ENCODE peak calls at places on chromosome 14, in four cellular contexts. P, Q, D and K are unnamed samples.

GRCh38 chr14:104054222-104054905 is 31.1 kb upstream of the ASPG start:
- DNase-seq in P (no peak), D (no peak), Q (no peak), K (no peak)

GRCh38 chr14:94390372-94391086 is 2.1 kb upstream of the SERPINA1 start:
- DNase-seq in D (peak), Q (no peak), P (no peak), K (no peak)

GRCh38 chr14:99258341-99258781 is 13.6 kb downstream of the BCL11B start:
- DNase-seq in P (no peak), D (no peak), Q (no peak), K (no peak)

GRCh38 chr14:72463291-72463866 is 430.5 kb downstream of the DPF3 start:
- DNase-seq in P (peak), D (no peak), Q (no peak), K (no peak)

GRCh38 chr14:58963873-58964597 is 224.4 kb upstream of the DAAM1 start:
- DNase-seq in P (no peak), Q (no peak), D (no peak), K (no peak)

GRCh38 chr14:61668267-61668666 is 27.0 kb upstream of the HIF1A start:
- DNase-seq in D (no peak), P (no peak), Q (no peak), K (no peak)

GRCh38 chr14:37116933-37117844 is 55.2 kb downstream of the SLC25A21 start:
- DNase-seq in Q (peak), P (peak), D (no peak), K (peak)

GRCh38 chr14:58607131-58607531 is 30.6 kb upstream of the DACT1 start:
- DNase-seq in D (no peak), Q (no peak), P (no peak), K (no peak)

GRCh38 chr14:46973295-46973694 is 321.7 kb upstream of the RPL10L start:
- DNase-seq in P (no peak), D (no peak), Q (no peak), K (no peak)

GRCh38 chr14:70716483-70716882 is 74.8 kb downstream of the TTC9 start:
- DNase-seq in D (no peak), P (no peak), Q (no peak), K (no peak)

GRCh38 chr14:69263771-69264170 is 3.8 kb downstream of the GALNT16 start:
- DNase-seq in Q (no peak), P (no peak), D (no peak), K (no peak)

GRCh38 chr14:54450535-54450934 is 9.4 kb upstream of the CNIH1 start:
- DNase-seq in P (no peak), D (peak), Q (no peak), K (no peak)

GRCh38 chr14:25004389-25004809 is 45.5 kb downstream of the STXBP6 start:
- DNase-seq in P (no peak), Q (no peak), D (no peak), K (no peak)

GRCh38 chr14:24436355-24437019 is 6.1 kb downstream of the SDR39U1 start:
- DNase-seq in P (peak), D (no peak), Q (no peak), K (peak)

GRCh38 chr14:36096090-36096489 is 80.4 kb downstream of the PTCSC3 start:
- DNase-seq in Q (no peak), P (no peak), D (no peak), K (peak)

GRCh38 chr14:90062852-90063539 is 1.2 kb downstream of the KCNK13 start:
- DNase-seq in D (no peak), P (no peak), Q (no peak), K (no peak)

GRCh38 chr14:100748944-100749343 is 22.3 kb downstream of the DLK1 start:
- DNase-seq in D (no peak), Q (no peak), P (no peak), K (no peak)

DNA sequence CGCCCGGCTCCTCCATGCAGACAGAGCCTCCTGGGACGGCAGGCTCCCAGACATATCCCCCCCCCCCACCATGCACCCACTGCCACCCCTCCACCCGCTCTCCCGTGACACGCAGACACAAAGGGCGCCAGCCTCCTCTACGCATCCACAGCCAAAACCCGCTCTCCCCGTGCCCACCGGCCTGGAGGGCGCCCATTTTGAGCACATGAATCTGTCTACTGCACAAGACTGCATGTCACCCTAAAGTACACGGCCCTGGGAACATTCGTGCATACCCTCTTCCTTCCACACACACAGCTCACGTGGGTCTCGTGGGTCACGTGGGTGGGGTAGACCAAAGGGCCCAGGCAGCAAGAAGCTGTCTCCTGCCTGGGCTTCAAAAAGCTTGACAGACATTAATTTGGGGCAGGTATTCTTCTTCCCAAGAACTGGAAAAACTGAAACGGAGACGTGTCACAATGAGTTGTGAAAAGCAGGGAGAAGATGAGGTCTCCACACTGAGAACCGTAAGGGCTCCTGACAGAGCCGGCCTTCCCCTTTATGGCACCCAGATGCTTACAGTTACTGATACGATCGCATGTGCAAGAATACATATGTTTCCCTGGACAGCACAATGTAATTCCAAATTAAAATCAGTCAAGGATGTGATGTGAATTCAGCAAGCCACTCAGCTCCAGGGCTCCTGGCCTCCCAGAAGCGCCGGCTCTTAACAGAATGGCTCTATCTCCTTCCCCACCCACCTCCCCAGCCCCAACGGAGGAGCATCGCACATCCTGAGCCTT is 2.0 kb downstream of the TGFB3 start:
- DNase-seq in P (no peak), Q (no peak), D (no peak), K (no peak)
- H3K27ac ChIP-seq in P (no peak), Q (no peak), D (peak), K (no peak)

GRCh38 chr14:96635850-96636249 is 133.7 kb downstream of the PAPOLA start:
- DNase-seq in Q (no peak), P (no peak), D (no peak), K (no peak)

GRCh38 chr14:96638041-96638855 is 136.1 kb downstream of the PAPOLA start:
- DNase-seq in Q (no peak), D (no peak), P (no peak), K (no peak)

GRCh38 chr14:96639550-96639949 is 137.4 kb downstream of the PAPOLA start:
- DNase-seq in P (no peak), D (no peak), Q (no peak), K (no peak)

GRCh38 chr14:96634896-96635295 is 132.7 kb downstream of the PAPOLA start:
- DNase-seq in P (no peak), Q (no peak), D (no peak), K (no peak)

DNA sequence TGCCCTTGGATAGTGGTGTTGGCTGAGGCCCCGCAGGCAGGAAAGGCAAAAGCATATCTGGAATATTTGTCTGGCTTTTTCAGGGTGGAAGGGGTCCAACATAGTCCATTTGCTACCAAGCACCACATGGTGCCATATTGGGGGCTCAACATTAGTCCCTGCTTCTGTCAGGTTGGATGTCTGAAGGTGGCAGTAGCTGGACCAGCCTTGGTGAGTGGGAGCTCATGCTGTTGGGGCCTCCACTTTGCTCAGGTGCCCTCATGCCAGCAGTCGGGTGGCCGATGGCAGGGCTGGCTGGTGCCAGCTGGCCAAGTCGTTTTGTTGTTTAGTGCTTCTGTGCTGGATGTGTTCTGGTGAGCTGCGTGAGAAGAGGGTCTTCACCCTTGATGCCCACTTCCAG is 135.3 kb downstream of the PAPOLA start:
- DNase-seq in P (no peak), Q (no peak), D (no peak), K (no peak)
- TF ChIP-seq CTCF in P (no peak), Q (no peak), D (no peak), K (no peak)

GRCh38 chr14:31209605-31210004 is 2.0 kb upstream of the HECTD1 start:
- DNase-seq in P (no peak), Q (no peak), D (no peak), K (no peak)
- H3K27ac ChIP-seq in P (no peak), Q (no peak), D (no peak), K (no peak)

GRCh38 chr14:91892918-91893527 is 25.7 kb upstream of the TC2N start:
- DNase-seq in P (no peak), D (no peak), Q (no peak), K (peak)
- TF ChIP-seq CTCF in P (peak), D (peak), Q (peak), K (peak)